ENCODE peak calls at places on chromosome 10, in nine cellular contexts. O, K, E, D, Y, Q, T, L and W are unnamed samples.
A peak's percentile ranks its signal among the peaks of the same experiment; 100 is the strongest.

GRCh38 chr10:127100983-127101615 is 95.3 kb downstream of the INSYN2A start:
- DNase-seq in O (no peak), K (no peak), E (no peak), D (no peak), Y (peak; percentile 44), Q (no peak), T (no peak), L (no peak), W (no peak)

GRCh38 chr10:110901954-110902819 is 16.8 kb downstream of the BBIP1 start:
- DNase-seq in O (peak; percentile 80), K (no peak), E (peak; percentile 51), D (peak; percentile 86), Y (no peak), Q (peak; percentile 10), T (peak; percentile 52), L (no peak), W (peak; percentile 77)

GRCh38 chr10:20990604-20991003 is 93.5 kb upstream of the NEBL start:
- DNase-seq in O (no peak), K (no peak), E (peak; percentile 82), D (peak; percentile 72), Y (no peak), Q (no peak), T (no peak), L (no peak), W (peak; percentile 69)

GRCh38 chr10:81216949-81217348 is 658.0 kb upstream of the NRG3 start:
- DNase-seq in O (no peak), K (no peak), E (no peak), D (no peak), Y (no peak), Q (no peak), T (no peak), L (no peak), W (no peak)

GRCh38 chr10:86979977-86980448 is 11.7 kb downstream of the ADIRF start:
- DNase-seq in O (no peak), K (no peak), E (no peak), D (peak; percentile 52), Y (no peak), Q (no peak), T (peak; percentile 5), L (no peak), W (no peak)

GRCh38 chr10:3681642-3682554 is 103.1 kb downstream of the KLF6 start:
- DNase-seq in O (no peak), K (no peak), E (no peak), D (peak; percentile 47), Y (no peak), Q (no peak), T (no peak), L (no peak), W (no peak)

GRCh38 chr10:99329891-99330674 is 927 bp downstream of the CNNM1 start:
- DNase-seq in O (peak; percentile 4), K (peak; percentile 71), E (peak; percentile 16), D (peak; percentile 70), Y (no peak), Q (no peak), T (peak; percentile 52), L (no peak), W (peak; percentile 17)

GRCh38 chr10:32187686-32188085 is 131.5 kb upstream of the KIF5B start:
- DNase-seq in O (no peak), K (no peak), E (no peak), D (no peak), Y (no peak), Q (no peak), T (no peak), L (no peak), W (no peak)

GRCh38 chr10:63008491-63008890 is 124.6 kb upstream of the NRBF2 start:
- DNase-seq in O (no peak), K (no peak), E (peak; percentile 65), D (no peak), Y (no peak), Q (no peak), T (no peak), L (no peak), W (no peak)

GRCh38 chr10:71512794-71513379 is 116.2 kb downstream of the CDH23 start:
- DNase-seq in O (no peak), K (no peak), E (peak; percentile 71), D (no peak), Y (no peak), Q (peak; percentile 90), T (peak; percentile 67), L (no peak), W (peak; percentile 34)

DNA sequence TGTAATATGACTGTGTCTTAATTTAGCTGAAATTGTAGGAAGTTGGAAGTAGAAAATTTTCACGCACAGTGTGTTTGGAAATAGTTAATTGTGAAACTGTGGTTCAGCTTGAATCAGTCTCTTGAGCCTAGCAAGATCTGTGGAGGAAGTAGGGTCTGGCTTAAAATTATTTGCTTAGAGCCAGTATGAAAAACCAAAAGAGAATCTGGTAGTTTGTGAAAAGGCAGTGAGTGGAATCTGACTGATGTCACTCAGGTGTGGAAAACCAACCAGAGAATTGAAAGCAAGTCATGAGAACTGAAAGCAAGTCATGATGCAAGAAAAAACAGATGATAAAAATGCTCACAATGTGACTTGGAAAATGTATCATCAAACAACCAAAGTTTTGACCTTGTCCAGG is 11.5 kb downstream of the LIPJ start:
- DNase-seq in O (no peak), K (no peak), E (no peak), D (no peak), Y (no peak), Q (no peak), T (no peak), L (no peak), W (no peak)
- H3K4me2 ChIP-seq in O (no peak overlapping the region), K (no peak overlapping the region), E (no peak overlapping the region), D (no peak overlapping the region), Y (no peak overlapping the region), Q (no peak overlapping the region), T (no peak overlapping the region), L (no peak overlapping the region), W (no peak overlapping the region)

GRCh38 chr10:35392482-35393230 is 56.3 kb downstream of the CCNY start:
- DNase-seq in O (no peak), K (no peak), E (no peak), D (no peak), Y (no peak), Q (no peak), T (no peak), L (no peak), W (no peak)

GRCh38 chr10:35391954-35392262 is 55.6 kb downstream of the CCNY start:
- DNase-seq in O (no peak), K (no peak), E (no peak), D (no peak), Y (no peak), Q (no peak), T (no peak), L (no peak), W (no peak)

GRCh38 chr10:35390843-35391152 is 54.5 kb downstream of the CCNY start:
- DNase-seq in O (no peak), K (no peak), E (no peak), D (no peak), Y (no peak), Q (no peak), T (no peak), L (no peak), W (no peak)

GRCh38 chr10:35390441-35390840 is 54.1 kb downstream of the CCNY start:
- DNase-seq in O (no peak), K (no peak), E (no peak), D (no peak), Y (no peak), Q (no peak), T (no peak), L (no peak), W (no peak)

DNA sequence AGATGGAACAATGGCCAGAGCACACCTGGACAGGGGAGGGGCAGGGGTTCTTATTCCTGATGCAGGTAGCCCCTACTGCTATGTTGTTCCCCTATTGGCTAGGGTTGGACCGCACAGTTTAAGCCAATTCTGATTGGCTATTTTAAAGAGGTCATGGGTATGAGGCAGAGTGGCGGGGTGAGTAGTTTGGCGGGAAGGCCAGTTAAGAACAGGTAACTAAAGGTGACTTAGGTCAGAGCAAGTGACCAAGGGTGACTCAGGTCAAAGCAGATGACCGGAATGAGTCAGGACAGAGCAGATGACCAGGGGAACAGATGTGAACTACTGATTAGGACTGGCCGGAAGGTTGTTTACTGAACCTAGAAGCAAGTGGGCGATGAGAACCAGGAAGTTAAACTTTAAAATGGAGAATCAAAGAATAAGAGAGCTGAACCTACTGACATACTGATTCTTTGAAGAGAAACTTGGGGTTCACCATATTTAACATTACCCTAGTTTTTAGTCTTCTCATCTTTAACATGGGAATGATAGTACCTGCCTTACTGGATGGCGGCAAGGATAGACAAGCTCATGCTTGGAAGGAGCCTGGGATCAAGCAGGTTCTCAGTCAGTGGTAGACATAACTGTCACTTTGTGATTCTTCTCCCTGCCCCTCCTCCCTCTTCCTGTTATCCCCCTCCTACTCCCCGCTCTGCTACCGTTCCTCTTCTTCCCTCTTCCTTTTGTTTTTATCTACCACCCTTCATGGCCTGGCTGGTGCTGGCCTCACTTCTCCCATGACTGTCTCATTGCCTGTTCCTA is 55.0 kb downstream of the CCNY start:
- DNase-seq in O (no peak), K (no peak), E (no peak), D (no peak), Y (no peak), Q (no peak), T (no peak), L (no peak), W (no peak)
- H4K20me1 ChIP-seq in O (peaks cover 78% of the 10 kb centered on the region), K (no peaks in the 10 kb centered on the region), E (peaks cover 40% of the 10 kb centered on the region), D (peaks cover 25% of the 10 kb centered on the region), Y (peaks cover 41% of the 10 kb centered on the region), Q (peaks cover 5% of the 10 kb centered on the region), T (peaks cover 45% of the 10 kb centered on the region), L (peaks cover 3% of the 10 kb centered on the region), W (no peaks in the 10 kb centered on the region)

GRCh38 chr10:49508249-49508648 is 30.7 kb downstream of the ERCC6 start:
- DNase-seq in O (no peak), K (no peak), E (no peak), D (no peak), Y (peak; percentile 69), Q (no peak), T (no peak), L (no peak), W (no peak)
- H3K4me3 ChIP-seq in O (no peak overlapping the region), K (no peak overlapping the region), E (no peak overlapping the region), D (no peak overlapping the region), Y (no peak overlapping the region), Q (no peak overlapping the region), T (no peak overlapping the region), L (no peak overlapping the region), W (no peak overlapping the region)

GRCh38 chr10:49649294-49649693 is 30.2 kb upstream of the C10orf53 start:
- DNase-seq in O (no peak), K (peak; percentile 61), E (no peak), D (peak; percentile 14), Y (peak; percentile 95), Q (no peak), T (no peak), L (no peak), W (no peak)

GRCh38 chr10:49651917-49652316 is 27.5 kb upstream of the C10orf53 start:
- DNase-seq in O (no peak), K (peak; percentile 14), E (no peak), D (no peak), Y (no peak), Q (no peak), T (no peak), L (no peak), W (no peak)

GRCh38 chr10:49650724-49651034 is 28.8 kb upstream of the C10orf53 start:
- DNase-seq in O (no peak), K (no peak), E (no peak), D (no peak), Y (no peak), Q (no peak), T (no peak), L (no peak), W (no peak)

GRCh38 chr10:49651039-49651835 is 28.2 kb upstream of the C10orf53 start:
- DNase-seq in O (no peak), K (peak; percentile 28), E (no peak), D (no peak), Y (no peak), Q (no peak), T (no peak), L (no peak), W (no peak)

GRCh38 chr10:49649936-49650723 is 29.3 kb upstream of the C10orf53 start:
- DNase-seq in O (no peak), K (peak; percentile 40), E (no peak), D (no peak), Y (peak; percentile 74), Q (no peak), T (no peak), L (no peak), W (no peak)
- H3K4me2 ChIP-seq in O (no peak overlapping the region), K (no peak overlapping the region), E (no peak overlapping the region), D (no peak overlapping the region), Y (peak overlapping the region; percentile 46), Q (no peak overlapping the region), T (no peak overlapping the region), L (no peak overlapping the region), W (no peak overlapping the region)